ENCODE peak calls at places on chromosomes 6 and 20, in eight cellular contexts. O, U, C, J, Q, W, E and Y are unnamed samples.

GRCh38 chr6:30013296-30013922 is 47.7 kb upstream of the POLR1H start:
- DNase-seq in O (peak; percentile 34), U (peak; percentile 42), C (no peak), J (no peak), Q (no peak), W (no peak), E (no peak), Y (peak; percentile 15)

GRCh38 chr6:53573299-53573698 is 28.4 kb upstream of the GCLC start:
- DNase-seq in O (no peak), U (no peak), C (no peak), J (no peak), Q (no peak), W (no peak), E (no peak), Y (no peak)

GRCh38 chr6:168584671-168585070 is 143.7 kb downstream of the SMOC2 start:
- DNase-seq in O (no peak), U (no peak), C (no peak), J (peak; percentile 5), Q (no peak), W (no peak), E (peak; percentile 44), Y (no peak)

GRCh38 chr6:113893866-113894265 is 36.7 kb downstream of the MARCKS start:
- DNase-seq in O (peak; percentile 27), U (no peak), C (no peak), J (no peak), Q (no peak), W (no peak), E (no peak), Y (no peak)

GRCh38 chr6:122107256-122107655 is 292.2 kb upstream of the HSF2 start:
- DNase-seq in O (no peak), U (no peak), C (no peak), J (no peak), Q (no peak), W (no peak), E (no peak), Y (no peak)

GRCh38 chr6:12060780-12061619 is 48.9 kb downstream of the HIVEP1 start:
- DNase-seq in O (no peak), U (peak; percentile 58), C (peak; percentile 38), J (no peak), Q (peak; percentile 72), W (peak; percentile 93), E (peak; percentile 79), Y (no peak)

GRCh38 chr20:5078399-5078958 is 41.3 kb downstream of the PCNA start:
- DNase-seq in O (no peak), U (peak; percentile 71), C (no peak), J (peak; percentile 45), Q (peak; percentile 85), W (peak; percentile 93), E (peak; percentile 83), Y (no peak)

GRCh38 chr6:27778625-27779417 is 133.4 kb downstream of the OR2B2 start:
- DNase-seq in O (no peak), U (no peak), C (no peak), J (no peak), Q (no peak), W (no peak), E (no peak), Y (no peak)

GRCh38 chr6:163165922-163166321 is 248.6 kb upstream of the QKI start:
- DNase-seq in O (no peak), U (no peak), C (no peak), J (no peak), Q (no peak), W (no peak), E (no peak), Y (no peak)

GRCh38 chr20:37777556-37777955 is 83.7 kb downstream of the CTNNBL1 start:
- DNase-seq in O (no peak), U (no peak), C (no peak), J (no peak), Q (no peak), W (no peak), E (no peak), Y (no peak)

GRCh38 chr6:123965894-123966293 is 162.2 kb downstream of the NKAIN2 start:
- DNase-seq in O (no peak), U (peak; percentile 8), C (no peak), J (no peak), Q (no peak), W (no peak), E (no peak), Y (peak; percentile 6)

GRCh38 chr6:133814235-133814634 is 74.7 kb upstream of the TCF21 start:
- DNase-seq in O (no peak), U (no peak), C (no peak), J (no peak), Q (no peak), W (no peak), E (no peak), Y (no peak)

GRCh38 chr6:45717027-45717426 is 298.6 kb downstream of the CLIC5 start:
- DNase-seq in O (no peak), U (no peak), C (no peak), J (no peak), Q (no peak), W (no peak), E (no peak), Y (no peak)

GRCh38 chr20:47009784-47010183 is 115.1 kb downstream of the EYA2 start:
- DNase-seq in O (no peak), U (no peak), C (no peak), J (no peak), Q (no peak), W (no peak), E (no peak), Y (no peak)
- H3K36me3 ChIP-seq in O (peaks cover 15% of the 10 kb centered on the region), U (no peaks in the 10 kb centered on the region), C (no peaks in the 10 kb centered on the region), J (no peaks in the 10 kb centered on the region), Q (no peaks in the 10 kb centered on the region), W (no peaks in the 10 kb centered on the region), E (no peaks in the 10 kb centered on the region), Y (peaks cover 23% of the 10 kb centered on the region)

GRCh38 chr6:37131960-37132253 is 38.0 kb upstream of the PIM1 start:
- DNase-seq in O (no peak), U (no peak), C (no peak), J (no peak), Q (no peak), W (no peak), E (no peak), Y (no peak)
- H3K4me1 ChIP-seq in O (peaks cover 61% of the 10 kb centered on the region), U (peaks cover 11% of the 10 kb centered on the region), C (peaks cover 15% of the 10 kb centered on the region), J (peaks cover 72% of the 10 kb centered on the region), Q (peaks cover 26% of the 10 kb centered on the region), W (peaks cover 35% of the 10 kb centered on the region), E (no peaks in the 10 kb centered on the region), Y (peaks cover 35% of the 10 kb centered on the region)

GRCh38 chr6:165701005-165701404 is 38.0 kb upstream of the PDE10A start:
- DNase-seq in O (peak; percentile 0), U (peak; percentile 59), C (no peak), J (no peak), Q (no peak), W (no peak), E (no peak), Y (no peak)

GRCh38 chr6:165698868-165699267 is 35.8 kb upstream of the PDE10A start:
- DNase-seq in O (no peak), U (no peak), C (no peak), J (no peak), Q (no peak), W (no peak), E (no peak), Y (no peak)

GRCh38 chr6:165702669-165703068 is 39.6 kb upstream of the PDE10A start:
- DNase-seq in O (no peak), U (no peak), C (no peak), J (no peak), Q (no peak), W (no peak), E (no peak), Y (no peak)

GRCh38 chr6:165704001-165704748 is 41.1 kb upstream of the PDE10A start:
- DNase-seq in O (no peak), U (no peak), C (no peak), J (no peak), Q (no peak), W (no peak), E (no peak), Y (no peak)

GRCh38 chr6:165701564-165702354 is 38.7 kb upstream of the PDE10A start:
- DNase-seq in O (no peak), U (no peak), C (no peak), J (no peak), Q (no peak), W (no peak), E (no peak), Y (no peak)
- H3K36me3 ChIP-seq in O (no peaks in the 10 kb centered on the region), U (no peaks in the 10 kb centered on the region), C (no peaks in the 10 kb centered on the region), J (no peaks in the 10 kb centered on the region), Q (no peaks in the 10 kb centered on the region), W (no peaks in the 10 kb centered on the region), E (no peaks in the 10 kb centered on the region), Y (no peaks in the 10 kb centered on the region)

GRCh38 chr6:143060354-143060805 is 309 bp upstream of the AIG1 start:
- DNase-seq in O (peak; percentile 92), U (peak; percentile 83), C (peak; percentile 79), J (peak; percentile 87), Q (peak; percentile 96), W (peak; percentile 96), E (peak; percentile 91), Y (peak; percentile 76)
- H3K4me1 ChIP-seq in O (peaks cover 18% of the 10 kb centered on the region), U (peaks cover 12% of the 10 kb centered on the region), C (peaks cover 13% of the 10 kb centered on the region), J (peaks cover 24% of the 10 kb centered on the region), Q (peaks cover 7% of the 10 kb centered on the region), W (peaks cover 26% of the 10 kb centered on the region), E (no peaks in the 10 kb centered on the region), Y (peaks cover 13% of the 10 kb centered on the region)

GRCh38 chr20:63882257-63883208 is 12.4 kb upstream of the DNAJC5 start:
- DNase-seq in O (no peak), U (no peak), C (no peak), J (no peak), Q (no peak), W (no peak), E (no peak), Y (no peak)
- H3K36me3 ChIP-seq in O (peaks cover 75% of the 10 kb centered on the region), U (peaks cover 7% of the 10 kb centered on the region), C (peaks cover 30% of the 10 kb centered on the region), J (peaks cover 79% of the 10 kb centered on the region), Q (peaks cover 52% of the 10 kb centered on the region), W (peaks cover 59% of the 10 kb centered on the region), E (peaks cover 54% of the 10 kb centered on the region), Y (peaks cover 36% of the 10 kb centered on the region)